ENCODE peak calls at places on chromosomes 13 and 19, in ten cellular contexts. P is H9, R is K562, C is mammary epithelial cell, J is neural progenitor cell, X is astrocyte, U is fibroblast of lung, T is GM23248, L is PC-9, I is osteoblast. H is an unnamed sample.

GRCh38 chr19:49921871-49922755 is 6.9 kb upstream of the ATF5 start:
- DNase-seq in X (peak; percentile 47), R (no peak), U (peak; percentile 61), C (peak; percentile 50), P (no peak), I (peak; percentile 94), L (no peak), J (no peak), T (peak; percentile 86), H (no peak)

GRCh38 chr13:20001351-20001750 is 42.8 kb downstream of the ZMYM2 start:
- DNase-seq in C (no peak), I (no peak), R (no peak), T (no peak), J (no peak), X (no peak), U (peak; percentile 29), P (no peak), L (no peak), H (no peak)

GRCh38 chr19:16915135-16915534 is 26.3 kb downstream of the F2RL3 start:
- DNase-seq in J (no peak), C (no peak), L (no peak), U (no peak), R (no peak), I (peak; percentile 51), T (no peak), P (no peak), X (no peak), H (no peak)

GRCh38 chr19:31553112-31553843 is 204.0 kb upstream of the TSHZ3 start:
- DNase-seq in P (no peak), J (no peak), R (no peak), X (no peak), T (peak; percentile 3), L (no peak), C (peak; percentile 68), U (no peak), I (no peak), H (no peak)

GRCh38 chr13:26025196-26025595 is 26.6 kb downstream of the SHISA2 start:
- DNase-seq in I (no peak), J (no peak), X (no peak), P (peak; percentile 58), L (no peak), R (no peak), U (no peak), T (no peak), C (no peak), H (no peak)

GRCh38 chr13:87444135-87444534 is 227.0 kb upstream of the SLITRK5 start:
- DNase-seq in L (no peak), P (no peak), U (no peak), I (no peak), R (no peak), T (no peak), X (no peak), C (no peak), J (no peak), H (peak; percentile 94)

GRCh38 chr13:111659842-111660241 is 339.4 kb downstream of the TEX29 start:
- DNase-seq in T (no peak), L (no peak), P (no peak), R (no peak), X (no peak), I (no peak), J (no peak), C (no peak), U (no peak), H (no peak)

GRCh38 chr13:31898383-31899071 is 133.0 kb upstream of the FRY start:
- DNase-seq in C (no peak), U (no peak), X (no peak), R (no peak), J (peak; percentile 27), L (no peak), P (no peak), I (no peak), T (no peak), H (no peak)

GRCh38 chr19:5262721-5263120 is 77.9 kb downstream of the PTPRS start:
- DNase-seq in R (no peak), T (no peak), P (no peak), I (no peak), X (no peak), C (no peak), L (no peak), J (no peak), U (no peak), H (no peak)

GRCh38 chr13:72973234-72973633 is 85.6 kb upstream of the KLF5 start:
- DNase-seq in X (no peak), T (no peak), U (no peak), P (no peak), R (no peak), C (no peak), J (no peak), I (no peak), L (no peak), H (no peak)

GRCh38 chr13:72970956-72971355 is 87.8 kb upstream of the KLF5 start:
- DNase-seq in U (peak; percentile 4), I (no peak), L (no peak), R (no peak), T (peak; percentile 20), J (no peak), X (peak; percentile 68), C (peak; percentile 14), P (no peak), H (no peak)

DNA sequence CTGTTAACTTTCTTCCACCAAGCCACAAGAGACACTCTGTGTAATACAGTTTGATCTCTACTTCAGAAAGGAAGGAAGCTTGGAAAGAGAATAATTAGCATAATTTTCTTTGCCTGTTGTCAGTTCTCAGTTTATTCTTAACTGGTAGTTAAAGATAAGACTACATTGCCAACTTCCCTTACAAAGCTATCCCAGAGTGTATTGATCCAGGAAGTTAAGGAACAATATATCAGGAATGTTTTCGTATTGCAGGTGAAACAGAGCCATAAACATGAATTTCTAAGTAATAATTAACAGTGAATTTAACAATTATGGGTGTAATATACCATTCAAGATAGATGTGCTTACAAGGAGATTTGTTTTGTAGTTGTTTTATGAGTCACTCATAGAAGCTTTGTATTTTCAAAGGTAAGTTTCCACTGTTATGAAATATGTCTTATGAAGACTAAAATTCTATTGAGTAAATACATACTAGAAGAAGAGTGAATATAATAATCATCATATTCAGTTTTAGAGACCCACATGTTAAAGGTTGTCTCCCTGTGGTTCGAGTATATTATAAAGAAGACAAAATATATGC is 88.4 kb upstream of the KLF5 start:
- DNase-seq in T (no peak), X (no peak), U (no peak), C (peak; percentile 10), J (no peak), P (no peak), I (no peak), R (no peak), L (no peak), H (no peak)
- H3K4me2 ChIP-seq in T (no peak overlapping the region), X (no peak overlapping the region), U (no peak overlapping the region), C (no peak overlapping the region), J (no peak overlapping the region), P (no peak overlapping the region), I (no peak overlapping the region), R (no peak overlapping the region), L (no peak overlapping the region), H (no peak overlapping the region)

DNA sequence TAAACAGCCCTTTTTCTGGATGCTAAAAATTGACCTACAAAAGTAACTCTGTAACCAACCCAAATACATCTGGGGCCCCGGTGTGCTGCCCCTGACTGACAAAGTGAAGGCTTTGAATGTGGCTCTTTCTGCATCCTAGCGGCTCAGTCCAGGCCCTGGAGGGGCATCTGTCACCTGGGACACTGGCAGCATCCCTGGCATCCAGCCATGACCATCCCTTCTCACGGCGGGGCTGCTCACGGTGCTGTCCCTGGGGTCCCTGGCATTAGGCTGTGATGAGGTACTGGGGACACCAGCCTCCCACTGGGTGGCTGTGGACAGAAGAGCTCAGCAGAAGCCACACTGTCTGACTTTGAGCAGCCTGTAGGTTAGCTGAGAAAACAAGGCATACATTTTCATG is 34.3 kb downstream of the BICRA start:
- DNase-seq in J (no peak), T (no peak), U (no peak), C (no peak), L (no peak), X (no peak), I (peak; percentile 13), R (no peak), P (no peak), H (no peak)
- H2AFZ ChIP-seq in J (no peak overlapping the region), T (no peak overlapping the region), U (no peak overlapping the region), C (no peak overlapping the region), L (no peak overlapping the region), X (no peak overlapping the region), I (no peak overlapping the region), R (no peak overlapping the region), P (no peak overlapping the region), H (no peak overlapping the region)

DNA sequence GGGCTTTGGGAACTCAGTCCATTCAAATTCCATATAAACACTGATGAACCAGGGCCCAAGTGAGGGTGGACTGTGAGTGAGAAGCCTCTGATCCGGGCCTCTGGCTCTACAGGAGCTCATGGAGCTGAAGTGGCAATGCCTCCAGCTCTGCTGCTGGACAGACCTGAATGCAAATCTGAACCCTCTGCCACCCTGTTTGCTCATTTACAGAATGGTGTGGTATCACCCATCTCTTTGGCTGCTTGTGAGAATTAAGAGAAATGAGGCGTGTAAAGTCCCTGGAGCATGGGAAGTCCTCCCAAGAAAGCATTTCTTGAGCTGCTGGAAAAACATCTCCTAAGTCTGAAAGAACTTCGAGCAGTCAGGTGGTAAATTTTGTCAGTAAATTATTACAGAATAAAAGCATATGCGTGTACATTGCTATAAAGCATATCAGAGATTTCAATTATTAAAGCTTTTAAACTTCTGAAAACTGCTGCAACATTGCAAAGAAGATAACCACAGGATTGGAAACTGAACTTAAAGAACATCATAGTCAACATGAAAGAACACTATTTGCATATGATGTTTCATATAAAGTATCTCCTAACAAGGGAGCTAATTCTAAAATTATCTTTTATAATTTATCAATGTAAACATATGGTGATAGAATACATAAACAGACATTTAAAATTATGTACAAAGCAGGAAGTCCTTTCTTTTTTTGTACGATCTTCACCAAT is 369.0 kb downstream of the UQCRFS1 start:
- DNase-seq in J (no peak), T (no peak), U (no peak), X (no peak), I (peak; percentile 14), C (no peak), L (no peak), R (no peak), P (no peak), H (no peak)
- H3K79me2 ChIP-seq in J (no peaks in the 10 kb centered on the region), T (no peaks in the 10 kb centered on the region), U (no peaks in the 10 kb centered on the region), X (no peaks in the 10 kb centered on the region), I (no peaks in the 10 kb centered on the region), C (no peaks in the 10 kb centered on the region), L (no peaks in the 10 kb centered on the region), R (no peaks in the 10 kb centered on the region), P (no peaks in the 10 kb centered on the region), H (no peaks in the 10 kb centered on the region)

GRCh38 chr13:41011382-41011956 is 7.6 kb downstream of the ELF1 start:
- DNase-seq in T (no peak), U (no peak), J (no peak), C (no peak), L (no peak), I (no peak), P (no peak), X (no peak), R (no peak), H (no peak)
- H3K4me2 ChIP-seq in T (no peak overlapping the region), U (no peak overlapping the region), J (no peak overlapping the region), C (no peak overlapping the region), L (no peak overlapping the region), I (no peak overlapping the region), P (no peak overlapping the region), X (no peak overlapping the region), R (no peak overlapping the region), H (peak overlapping the region; percentile 72)

H was measured in OCI-LY7.